ENCODE peak calls at places on chromosomes 5 and 9, in four cellular contexts. O is hepatocyte, V is GM23248, P is ovary. B is an unnamed sample.

GRCh38 chr9:4113711-4114110 is 186.2 kb downstream of the GLIS3 start:
- DNase-seq in P (no peak), O (no peak), V (no peak), B (no peak)

GRCh38 chr5:132369471-132370240 is at the start of gene SLC22A5:
- DNase-seq in V (peak; percentile 76), O (peak; percentile 93), P (peak; percentile 78), B (peak; percentile 25)

GRCh38 chr9:132042324-132042723 is 37.3 kb downstream of the MED27 start:
- DNase-seq in O (no peak), P (no peak), V (peak; percentile 96), B (peak; percentile 36)

GRCh38 chr5:96734871-96735325 is 72.7 kb downstream of the CAST start:
- DNase-seq in O (no peak), P (no peak), V (peak; percentile 87), B (no peak)

GRCh38 chr9:136792321-136793062 is 1.3 kb downstream of the TMEM141 start:
- DNase-seq in V (no peak), P (peak; percentile 58), O (no peak), B (no peak)

GRCh38 chr9:14780251-14780650 is 57.7 kb upstream of the CER1 start:
- DNase-seq in V (no peak), O (no peak), P (no peak), B (peak; percentile 40)

GRCh38 chr9:125293134-125293533 is 31.5 kb downstream of the GAPVD1 start:
- DNase-seq in V (no peak), O (no peak), P (no peak), B (no peak)

GRCh38 chr5:134177197-134178171 is 734 bp upstream of the SKP1 start:
- DNase-seq in V (peak; percentile 82), O (peak; percentile 80), P (peak; percentile 56), B (peak; percentile 85)

GRCh38 chr5:1793966-1794895 is 5.4 kb downstream of the MRPL36 start:
- DNase-seq in P (peak; percentile 29), V (peak; percentile 87), O (no peak), B (peak; percentile 64)

GRCh38 chr9:21993893-21994525 is at the start of gene CDKN2A:
- DNase-seq in V (peak; percentile 64), O (peak; percentile 46), P (peak; percentile 51), B (no peak)

GRCh38 chr5:149640350-149640999 is 59.2 kb downstream of the ARHGEF37 start:
- DNase-seq in V (no peak), P (no peak), O (no peak), B (no peak)

GRCh38 chr9:131954299-131954698 is 125.4 kb downstream of the MED27 start:
- DNase-seq in O (no peak), V (no peak), P (no peak), B (no peak)

GRCh38 chr9:108755979-108756378 is 99.8 kb downstream of the ACTL7B start:
- DNase-seq in P (no peak), O (no peak), V (no peak), B (no peak)

GRCh38 chr9:125966959-125967711 is 220.0 kb downstream of the PBX3 start:
- DNase-seq in V (no peak), P (no peak), O (no peak), B (peak; percentile 89)

GRCh38 chr9:4489562-4489918 is 728 bp upstream of the SLC1A1 start:
- DNase-seq in V (peak; percentile 74), P (no peak), O (peak; percentile 35), B (no peak)

GRCh38 chr9:16413509-16414016 is 456.9 kb downstream of the BNC2 start:
- DNase-seq in O (peak; percentile 57), V (peak; percentile 92), P (no peak), B (no peak)

GRCh38 chr5:134813407-134813806 is 32.4 kb upstream of the C5orf24 start:
- DNase-seq in V (no peak), O (no peak), P (no peak), B (no peak)

GRCh38 chr5:127919006-127919796 is 164.4 kb upstream of the SLC12A2 start:
- DNase-seq in P (no peak), V (no peak), O (no peak), B (no peak)

GRCh38 chr9:35839926-35840325 is 10.9 kb downstream of the TMEM8B start:
- DNase-seq in O (no peak), V (no peak), P (no peak), B (no peak)

GRCh38 chr5:118701796-118702195 is 286.6 kb downstream of the DTWD2 start:
- DNase-seq in O (no peak), V (no peak), P (no peak), B (no peak)

GRCh38 chr9:129027685-129028191 is 393 bp downstream of the SH3GLB2 start:
- DNase-seq in O (no peak), P (no peak), V (no peak), B (no peak)

GRCh38 chr5:68375540-68375939 is 160.0 kb downstream of the PIK3R1 start:
- DNase-seq in V (no peak), P (no peak), O (no peak), B (no peak)

GRCh38 chr9:127578952-127579853 is 32.9 kb upstream of the STXBP1 start:
- DNase-seq in V (peak; percentile 99), O (peak; percentile 90), P (peak; percentile 87), B (peak; percentile 97)

GRCh38 chr5:93599427-93600146 is 16.6 kb downstream of the NR2F1 start:
- DNase-seq in P (no peak), V (no peak), O (no peak), B (no peak)

GRCh38 chr9:95980262-95981125 is 105.0 kb downstream of the ERCC6L2 start:
- DNase-seq in V (peak; percentile 62), O (no peak), P (no peak), B (peak; percentile 82)

GRCh38 chr5:127665641-127666040 is 16.8 kb downstream of the CTXN3 start:
- DNase-seq in O (no peak), P (no peak), V (no peak), B (no peak)

GRCh38 chr9:4547016-4547415 is 56.7 kb downstream of the SLC1A1 start:
- DNase-seq in O (peak; percentile 25), P (no peak), V (peak; percentile 60), B (no peak)

GRCh38 chr5:176636426-176636825 is 6.0 kb downstream of the EIF4E1B start:
- DNase-seq in O (no peak), V (peak; percentile 35), P (no peak), B (no peak)

GRCh38 chr9:111965566-111966019 is 69.0 kb downstream of the UGCG start:
- DNase-seq in V (peak; percentile 97), O (peak; percentile 74), P (no peak), B (no peak)

GRCh38 chr5:98314262-98314661 is 459.2 kb upstream of the RGMB start:
- DNase-seq in V (peak; percentile 86), P (no peak), O (no peak), B (no peak)

GRCh38 chr5:93673555-93673954 is 67.8 kb downstream of the POU5F2 start:
- DNase-seq in O (no peak), P (no peak), V (no peak), B (no peak)

GRCh38 chr9:126705767-126706697 is 92.3 kb downstream of the LMX1B start:
- DNase-seq in V (peak; percentile 59), O (peak; percentile 53), P (no peak), B (peak; percentile 79)

DNA sequence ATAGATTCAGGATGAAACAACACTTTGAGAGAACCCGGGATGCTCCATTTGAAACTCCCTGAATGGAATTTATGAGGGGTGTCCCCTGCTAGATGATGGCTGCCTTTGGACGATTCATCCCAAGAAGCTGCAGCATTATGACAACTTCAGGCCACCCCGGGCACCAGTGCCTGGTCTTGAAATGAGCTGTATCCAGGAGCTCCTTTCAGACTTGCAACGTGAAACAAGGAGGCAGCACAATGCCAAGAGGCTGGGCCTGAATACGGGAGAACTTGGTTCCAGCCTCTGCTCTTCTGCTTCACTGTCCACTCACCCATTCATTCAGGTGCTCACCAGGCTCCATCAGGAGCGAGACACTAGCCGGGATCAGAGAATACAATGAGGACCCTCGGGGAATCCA is 78.3 kb downstream of the STK10 start:
- DNase-seq in O (no peak), P (no peak), V (no peak), B (no peak)
- H3K4me1 ChIP-seq in O (peaks cover 23% of the 10 kb centered on the region), P (peaks cover 4% of the 10 kb centered on the region), V (peaks cover 32% of the 10 kb centered on the region), B (peaks cover 28% of the 10 kb centered on the region)

GRCh38 chr5:92553326-92553725 is 1027.7 kb downstream of the NR2F1-AS1 start:
- DNase-seq in P (no peak), V (peak; percentile 17), O (no peak), B (no peak)
- H3K9me3 ChIP-seq in P (no peaks in the 10 kb centered on the region), V (no peaks in the 10 kb centered on the region), O (no peaks in the 10 kb centered on the region), B (no peaks in the 10 kb centered on the region)

GRCh38 chr5:37696190-37697021 is 143.4 kb downstream of the GDNF start:
- DNase-seq in V (peak; percentile 77), P (no peak), O (peak; percentile 23), B (no peak)
- H3K4me3 ChIP-seq in V (no peak overlapping the region), P (no peak overlapping the region), O (no peak overlapping the region), B (no peak overlapping the region)

GRCh38 chr5:157828949-157829639 is 29.9 kb downstream of the CLINT1 start:
- DNase-seq in V (peak; percentile 27), P (no peak), O (no peak), B (peak; percentile 18)

GRCh38 chr5:157828031-157828948 is 30.7 kb downstream of the CLINT1 start:
- DNase-seq in V (no peak), P (no peak), O (no peak), B (no peak)

GRCh38 chr5:157821822-157822622 is 36.9 kb downstream of the CLINT1 start:
- DNase-seq in V (peak; percentile 40), O (no peak), P (no peak), B (no peak)

GRCh38 chr5:157823655-157824054 is 35.3 kb downstream of the CLINT1 start:
- DNase-seq in O (no peak), P (no peak), V (no peak), B (no peak)

DNA sequence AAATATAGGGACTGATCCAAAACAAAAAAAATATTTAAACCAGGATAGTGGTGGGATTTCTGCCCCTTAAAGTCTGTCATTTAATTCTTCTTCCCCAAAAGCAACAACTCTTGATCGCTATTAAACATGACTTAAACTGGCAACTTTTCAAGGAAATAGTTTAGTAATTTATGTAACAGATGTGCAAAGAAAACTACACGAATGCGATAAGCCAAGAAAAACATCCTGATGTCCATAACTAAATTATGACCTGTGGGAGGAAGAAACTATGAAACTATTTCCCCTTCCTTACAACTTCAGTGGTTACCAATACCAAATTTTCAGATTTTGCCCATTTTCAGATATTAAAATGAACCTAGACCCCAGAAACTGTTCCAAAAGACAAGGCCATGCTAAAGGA is 31.5 kb downstream of the CLINT1 start:
- DNase-seq in V (peak; percentile 32), P (no peak), O (no peak), B (no peak)
- H3K4me1 ChIP-seq in V (peaks cover 25% of the 10 kb centered on the region), P (peaks cover 12% of the 10 kb centered on the region), O (no peaks in the 10 kb centered on the region), B (peaks cover 4% of the 10 kb centered on the region)

B was measured in SJCRH30.